ENCODE peak calls at places on chromosomes 13 and 19, in eight cellular contexts. One of them, this sample, is unnamed. For H3K4me1, the result is how much of the 10 kb centered on the place peaks cover.

GRCh38 chr13:87052731-87053130 is 618.4 kb upstream of the SLITRK5 start:
- DNase-seq in endothelial cell of umbilical vein: no peak
- DNase-seq in IMR-90: peak
- DNase-seq in spleen: no peak
- DNase-seq in HCT116: no peak
- DNase-seq in stomach: no peak
- DNase-seq in A549: no peak
- DNase-seq in Peyer's patch: no peak
- DNase-seq in this sample: no peak

GRCh38 chr13:75312884-75313520 is 169.0 kb downstream of the TBC1D4 start:
- DNase-seq in stomach: no peak
- DNase-seq in endothelial cell of umbilical vein: no peak
- DNase-seq in IMR-90: no peak
- DNase-seq in spleen: no peak
- DNase-seq in Peyer's patch: no peak
- DNase-seq in A549: no peak
- DNase-seq in HCT116: no peak
- DNase-seq in this sample: no peak

GRCh38 chr19:55442372-55443044 is 592 bp downstream of the SHISA7 start:
- DNase-seq in IMR-90: no peak
- DNase-seq in spleen: no peak
- DNase-seq in Peyer's patch: no peak
- DNase-seq in stomach: no peak
- DNase-seq in A549: no peak
- DNase-seq in HCT116: no peak
- DNase-seq in endothelial cell of umbilical vein: no peak
- DNase-seq in this sample: no peak

GRCh38 chr13:100550433-100550832 is 38.2 kb downstream of the GGACT start:
- DNase-seq in HCT116: no peak
- DNase-seq in stomach: no peak
- DNase-seq in IMR-90: peak
- DNase-seq in Peyer's patch: no peak
- DNase-seq in endothelial cell of umbilical vein: no peak
- DNase-seq in spleen: no peak
- DNase-seq in A549: no peak
- DNase-seq in this sample: no peak

GRCh38 chr13:94312511-94313191 is 166.8 kb downstream of the DCT start:
- DNase-seq in A549: no peak
- DNase-seq in Peyer's patch: no peak
- DNase-seq in IMR-90: no peak
- DNase-seq in HCT116: no peak
- DNase-seq in spleen: no peak
- DNase-seq in stomach: no peak
- DNase-seq in endothelial cell of umbilical vein: no peak
- DNase-seq in this sample: no peak

GRCh38 chr19:32041681-32042292 is 303.6 kb upstream of the ZNF507 start:
- DNase-seq in IMR-90: peak
- DNase-seq in endothelial cell of umbilical vein: no peak
- DNase-seq in spleen: no peak
- DNase-seq in A549: peak
- DNase-seq in stomach: no peak
- DNase-seq in Peyer's patch: no peak
- DNase-seq in HCT116: no peak
- DNase-seq in this sample: no peak

GRCh38 chr19:39425744-39426143 is 10.0 kb downstream of the RPS16 start:
- DNase-seq in spleen: no peak
- DNase-seq in HCT116: no peak
- DNase-seq in stomach: no peak
- DNase-seq in Peyer's patch: no peak
- DNase-seq in A549: no peak
- DNase-seq in IMR-90: no peak
- DNase-seq in endothelial cell of umbilical vein: no peak
- DNase-seq in this sample: no peak

GRCh38 chr19:34082289-34083077 is 89.8 kb upstream of the LSM14A start:
- DNase-seq in A549: no peak
- DNase-seq in Peyer's patch: no peak
- DNase-seq in endothelial cell of umbilical vein: no peak
- DNase-seq in spleen: no peak
- DNase-seq in stomach: no peak
- DNase-seq in HCT116: no peak
- DNase-seq in IMR-90: no peak
- DNase-seq in this sample: no peak

GRCh38 chr19:3285647-3286176 is 61.3 kb downstream of the CELF5 start:
- DNase-seq in spleen: no peak
- DNase-seq in IMR-90: no peak
- DNase-seq in stomach: no peak
- DNase-seq in HCT116: no peak
- DNase-seq in Peyer's patch: no peak
- DNase-seq in endothelial cell of umbilical vein: no peak
- DNase-seq in A549: peak
- DNase-seq in this sample: no peak

GRCh38 chr19:13689050-13689449 is 75.3 kb upstream of the MRI1 start:
- DNase-seq in stomach: no peak
- DNase-seq in spleen: no peak
- DNase-seq in A549: no peak
- DNase-seq in IMR-90: peak
- DNase-seq in Peyer's patch: no peak
- DNase-seq in endothelial cell of umbilical vein: peak
- DNase-seq in HCT116: peak
- DNase-seq in this sample: no peak

GRCh38 chr13:43767351-43767901 is 19.3 kb downstream of the ENOX1 start:
- DNase-seq in spleen: no peak
- DNase-seq in stomach: no peak
- DNase-seq in endothelial cell of umbilical vein: no peak
- DNase-seq in HCT116: no peak
- DNase-seq in Peyer's patch: no peak
- DNase-seq in IMR-90: no peak
- DNase-seq in A549: no peak
- DNase-seq in this sample: no peak

DNA sequence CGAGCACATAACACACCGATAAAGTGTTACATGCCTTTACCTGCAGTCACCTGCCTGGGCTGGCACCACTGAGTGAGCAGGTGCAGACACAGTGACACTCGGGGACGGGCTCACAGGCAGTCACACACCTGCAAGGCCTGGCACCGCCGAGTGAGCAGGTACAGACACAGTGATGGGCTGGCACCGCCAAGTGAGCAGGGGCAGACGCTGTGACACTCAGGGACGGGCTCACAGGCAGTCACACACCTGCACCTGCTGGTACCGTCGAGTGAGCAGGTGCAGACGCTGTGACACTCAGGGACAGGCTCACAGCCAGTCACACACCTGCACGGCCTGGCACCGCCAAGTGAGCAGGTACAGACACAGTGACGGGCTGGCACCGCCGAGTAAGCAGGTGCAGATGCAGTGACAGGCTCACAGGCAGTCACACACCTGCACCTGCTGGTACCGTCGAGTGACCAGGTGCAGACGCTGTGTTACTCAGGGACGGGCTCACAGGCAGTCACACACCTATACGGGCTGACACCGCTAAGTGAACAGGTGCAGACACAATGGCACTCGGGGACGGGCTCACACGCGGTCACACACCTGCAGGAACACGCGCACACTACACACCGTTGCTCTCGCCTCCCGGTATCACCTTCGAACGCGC is 470 bp downstream of the ZNF835 start:
- DNase-seq in endothelial cell of umbilical vein: no peak
- DNase-seq in Peyer's patch: no peak
- DNase-seq in A549: no peak
- DNase-seq in IMR-90: no peak
- DNase-seq in HCT116: no peak
- DNase-seq in spleen: no peak
- DNase-seq in stomach: no peak
- DNase-seq in this sample: no peak
- H3K4me1 ChIP-seq in endothelial cell of umbilical vein: under half
- H3K4me1 ChIP-seq in Peyer's patch: under half
- H3K4me1 ChIP-seq in A549: under half
- H3K4me1 ChIP-seq in IMR-90: under half
- H3K4me1 ChIP-seq in HCT116: under half
- H3K4me1 ChIP-seq in spleen: under half
- H3K4me1 ChIP-seq in stomach: under half
- H3K4me1 ChIP-seq in this sample: under half

DNA sequence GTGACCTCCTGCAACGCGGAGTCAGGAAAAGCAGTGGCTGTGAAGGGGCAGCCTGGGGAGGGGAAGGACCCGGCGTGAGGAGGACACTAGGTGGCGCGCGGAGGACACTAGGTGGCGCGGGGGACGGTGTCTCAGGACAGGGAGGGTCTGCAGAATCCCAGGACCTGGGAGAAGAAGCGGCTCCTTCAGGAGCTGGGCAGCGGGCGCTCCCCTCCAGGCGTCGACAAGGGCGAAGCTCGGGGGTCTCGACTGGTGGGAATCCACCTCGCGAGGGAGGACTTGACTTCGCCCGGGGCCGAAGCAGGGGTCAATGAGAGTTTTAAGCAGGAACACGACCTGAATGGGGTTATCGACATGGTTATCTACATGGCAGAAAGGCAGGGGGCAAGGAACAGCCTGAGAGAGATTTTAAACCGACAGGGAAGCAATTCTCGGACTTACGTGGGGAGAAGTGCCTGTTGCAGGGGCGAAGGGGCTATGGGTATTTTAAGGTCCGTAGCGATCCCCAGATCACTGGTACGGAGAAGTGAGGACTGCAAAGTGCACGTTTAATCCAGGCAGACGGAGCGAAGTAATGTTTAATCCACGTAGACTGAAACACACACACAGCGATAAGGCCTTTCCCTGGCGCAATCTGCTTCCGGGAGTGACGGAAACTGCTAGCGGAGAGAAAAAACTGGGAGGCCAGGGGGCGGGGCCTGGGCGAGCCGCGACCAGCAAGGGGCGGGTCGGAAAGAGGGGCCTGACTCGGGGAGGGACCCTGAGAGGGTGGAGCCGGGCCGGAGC is at the start of gene ZNF616:
- DNase-seq in endothelial cell of umbilical vein: peak
- DNase-seq in A549: peak
- DNase-seq in IMR-90: peak
- DNase-seq in stomach: peak
- DNase-seq in spleen: peak
- DNase-seq in HCT116: peak
- DNase-seq in Peyer's patch: peak
- DNase-seq in this sample: peak
- TF ChIP-seq POLR2A in endothelial cell of umbilical vein: peak
- TF ChIP-seq POLR2A in A549: no peak
- TF ChIP-seq POLR2A in IMR-90: peak
- TF ChIP-seq POLR2A in stomach: no peak
- TF ChIP-seq POLR2A in spleen: no peak
- TF ChIP-seq POLR2A in HCT116: no peak
- TF ChIP-seq POLR2A in Peyer's patch: peak
- TF ChIP-seq POLR2A in this sample: no peak

GRCh38 chr13:109704771-109705628 is 81.4 kb downstream of the IRS2 start:
- DNase-seq in endothelial cell of umbilical vein: no peak
- DNase-seq in IMR-90: no peak
- DNase-seq in HCT116: no peak
- DNase-seq in A549: peak
- DNase-seq in spleen: peak
- DNase-seq in stomach: peak
- DNase-seq in Peyer's patch: no peak
- DNase-seq in this sample: no peak
- H3K4me3 ChIP-seq in endothelial cell of umbilical vein: no peak
- H3K4me3 ChIP-seq in IMR-90: no peak
- H3K4me3 ChIP-seq in HCT116: no peak
- H3K4me3 ChIP-seq in A549: peak
- H3K4me3 ChIP-seq in spleen: no peak
- H3K4me3 ChIP-seq in stomach: no peak
- H3K4me3 ChIP-seq in Peyer's patch: no peak
- H3K4me3 ChIP-seq in this sample: no peak

GRCh38 chr19:6062274-6062673 is 48.0 kb downstream of the RFX2 start:
- DNase-seq in spleen: no peak
- DNase-seq in endothelial cell of umbilical vein: peak
- DNase-seq in IMR-90: no peak
- DNase-seq in stomach: peak
- DNase-seq in A549: no peak
- DNase-seq in HCT116: no peak
- DNase-seq in Peyer's patch: peak
- DNase-seq in this sample: no peak
- H3K4me1 ChIP-seq in spleen: half or more
- H3K4me1 ChIP-seq in endothelial cell of umbilical vein: half or more
- H3K4me1 ChIP-seq in IMR-90: under half
- H3K4me1 ChIP-seq in stomach: half or more
- H3K4me1 ChIP-seq in A549: half or more
- H3K4me1 ChIP-seq in HCT116: half or more
- H3K4me1 ChIP-seq in Peyer's patch: half or more
- H3K4me1 ChIP-seq in this sample: half or more

GRCh38 chr19:37936886-37937285 is 29.9 kb downstream of the SIPA1L3 start:
- DNase-seq in HCT116: no peak
- DNase-seq in endothelial cell of umbilical vein: no peak
- DNase-seq in spleen: no peak
- DNase-seq in stomach: no peak
- DNase-seq in Peyer's patch: no peak
- DNase-seq in A549: no peak
- DNase-seq in IMR-90: no peak
- DNase-seq in this sample: no peak

GRCh38 chr19:37935341-37935740 is 28.3 kb downstream of the SIPA1L3 start:
- DNase-seq in A549: no peak
- DNase-seq in Peyer's patch: no peak
- DNase-seq in stomach: no peak
- DNase-seq in spleen: no peak
- DNase-seq in HCT116: no peak
- DNase-seq in endothelial cell of umbilical vein: no peak
- DNase-seq in IMR-90: no peak
- DNase-seq in this sample: no peak

GRCh38 chr19:37938379-37938778 is 31.4 kb downstream of the SIPA1L3 start:
- DNase-seq in HCT116: no peak
- DNase-seq in stomach: no peak
- DNase-seq in IMR-90: no peak
- DNase-seq in spleen: no peak
- DNase-seq in Peyer's patch: no peak
- DNase-seq in endothelial cell of umbilical vein: no peak
- DNase-seq in A549: no peak
- DNase-seq in this sample: no peak

GRCh38 chr19:37933965-37934364 is 27.0 kb downstream of the SIPA1L3 start:
- DNase-seq in endothelial cell of umbilical vein: no peak
- DNase-seq in HCT116: no peak
- DNase-seq in stomach: peak
- DNase-seq in A549: no peak
- DNase-seq in spleen: peak
- DNase-seq in Peyer's patch: no peak
- DNase-seq in IMR-90: peak
- DNase-seq in this sample: no peak

GRCh38 chr19:37936166-37936565 is 29.2 kb downstream of the SIPA1L3 start:
- DNase-seq in spleen: peak
- DNase-seq in HCT116: no peak
- DNase-seq in stomach: peak
- DNase-seq in IMR-90: no peak
- DNase-seq in Peyer's patch: no peak
- DNase-seq in endothelial cell of umbilical vein: no peak
- DNase-seq in A549: no peak
- DNase-seq in this sample: no peak
- TF ChIP-seq POLR2A in spleen: no peak
- TF ChIP-seq POLR2A in HCT116: no peak
- TF ChIP-seq POLR2A in stomach: no peak
- TF ChIP-seq POLR2A in IMR-90: no peak
- TF ChIP-seq POLR2A in Peyer's patch: peak
- TF ChIP-seq POLR2A in endothelial cell of umbilical vein: no peak
- TF ChIP-seq POLR2A in A549: no peak
- TF ChIP-seq POLR2A in this sample: no peak

GRCh38 chr19:11382898-11383705 is 1.0 kb downstream of the EPOR start:
- DNase-seq in stomach: peak
- DNase-seq in A549: peak
- DNase-seq in HCT116: peak
- DNase-seq in spleen: peak
- DNase-seq in IMR-90: no peak
- DNase-seq in Peyer's patch: peak
- DNase-seq in endothelial cell of umbilical vein: peak
- DNase-seq in this sample: no peak
- H3K4me3 ChIP-seq in stomach: peak
- H3K4me3 ChIP-seq in A549: peak
- H3K4me3 ChIP-seq in HCT116: peak
- H3K4me3 ChIP-seq in spleen: peak
- H3K4me3 ChIP-seq in IMR-90: peak
- H3K4me3 ChIP-seq in Peyer's patch: peak
- H3K4me3 ChIP-seq in endothelial cell of umbilical vein: peak
- H3K4me3 ChIP-seq in this sample: peak

This sample was measured in esophagus squamous epithelium.